ENCODE peak calls at places on chromosomes 5 and 9, in four cellular contexts. S, P, B and W are unnamed samples.

GRCh38 chr5:131672791-131673190 is 37.8 kb upstream of the RAPGEF6 start:
- DNase-seq in S (no peak), P (no peak), B (no peak), W (no peak)

GRCh38 chr5:133848306-133848924 is 120.0 kb downstream of the C5orf15 start:
- DNase-seq in S (no peak), P (no peak), B (no peak), W (no peak)

GRCh38 chr9:108756746-108757490 is 98.9 kb downstream of the ACTL7B start:
- DNase-seq in S (no peak), P (no peak), B (no peak), W (no peak)

GRCh38 chr9:114504341-114505186 is 709 bp downstream of the WHRN start:
- DNase-seq in S (peak), P (peak), B (peak), W (peak)

GRCh38 chr9:3760031-3760430 is 234.2 kb upstream of the RFX3 start:
- DNase-seq in S (peak), P (no peak), B (peak), W (no peak)

GRCh38 chr5:15008476-15008875 is 136.9 kb upstream of the ANKH start:
- DNase-seq in S (peak), P (peak), B (no peak), W (peak)

GRCh38 chr9:81626511-81626910 is 62.8 kb downstream of the TLE1 start:
- DNase-seq in S (no peak), P (no peak), B (no peak), W (no peak)

GRCh38 chr9:77440057-77440456 is 208.1 kb downstream of the GNA14 start:
- DNase-seq in S (no peak), P (no peak), B (no peak), W (no peak)

GRCh38 chr5:110639307-110639902 is 87.1 kb downstream of the TMEM232 start:
- DNase-seq in S (no peak), P (no peak), B (no peak), W (no peak)

GRCh38 chr9:16449331-16449730 is 421.1 kb downstream of the BNC2 start:
- DNase-seq in S (no peak), P (no peak), B (no peak), W (no peak)

GRCh38 chr5:96023518-96023917 is 61.9 kb upstream of the ELL2 start:
- DNase-seq in S (no peak), P (no peak), B (no peak), W (no peak)

GRCh38 chr5:177113566-177114424 is 19.8 kb upstream of the NSD1 start:
- DNase-seq in S (peak), P (peak), B (peak), W (no peak)
- TF ChIP-seq CTCF in S (peak), P (peak), B (peak), W (peak)

GRCh38 chr9:38068866-38069628 is at the start of gene SHB:
- DNase-seq in S (peak), P (peak), B (peak), W (no peak)

GRCh38 chr9:38067892-38068615 is 973 bp downstream of the SHB start:
- DNase-seq in S (no peak), P (peak), B (peak), W (no peak)

GRCh38 chr9:38066907-38067610 is 2.0 kb downstream of the SHB start:
- DNase-seq in S (no peak), P (peak), B (peak), W (no peak)

GRCh38 chr9:38067611-38067891 is 1.5 kb downstream of the SHB start:
- DNase-seq in S (no peak), P (peak), B (peak), W (no peak)

DNA sequence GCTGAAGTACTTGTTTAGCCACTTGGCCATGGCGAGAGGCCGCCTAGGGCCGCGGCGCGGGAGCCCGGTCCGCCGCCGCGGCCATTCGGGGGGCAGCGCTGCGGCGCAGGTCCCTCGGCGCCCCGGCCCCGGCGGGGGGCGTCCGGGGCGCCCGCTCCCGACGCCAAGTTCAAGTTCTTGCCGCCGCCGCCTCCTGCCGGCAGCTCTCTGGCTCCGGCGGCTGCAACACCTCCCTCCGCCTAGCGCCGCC is 486 bp downstream of the SHB start:
- DNase-seq in S (no peak), P (peak), B (peak), W (no peak)
- TF ChIP-seq CTCF in S (no peak), P (no peak), B (no peak), W (no peak)

GRCh38 chr5:92309336-92309991 is 926.3 kb upstream of the ARRDC3 start:
- DNase-seq in S (no peak), P (no peak), B (no peak), W (no peak)
- TF ChIP-seq CTCF in S (peak), P (peak), B (peak), W (peak)

DNA sequence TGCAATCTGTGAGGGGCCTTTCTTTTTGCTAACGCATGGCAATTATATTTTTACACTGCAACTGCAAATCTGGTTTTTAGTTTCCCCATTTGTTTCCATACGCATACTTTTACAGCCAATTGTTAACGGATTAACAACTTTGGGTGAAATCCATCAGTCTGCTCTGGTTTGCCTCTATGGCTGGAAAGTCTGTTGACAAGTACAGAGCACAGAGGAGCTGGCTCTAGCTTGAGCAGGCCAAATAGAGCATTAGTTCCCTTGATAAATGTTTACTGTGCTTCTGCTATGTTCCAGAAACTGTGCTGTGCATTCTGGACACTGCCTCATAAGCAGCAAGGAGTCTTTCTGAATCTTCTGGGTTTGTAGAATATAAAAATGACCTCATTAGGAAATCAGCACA is 400.4 kb upstream of the KIF2A start:
- DNase-seq in S (no peak), P (no peak), B (no peak), W (no peak)
- TF ChIP-seq CTCF in S (no peak), P (no peak), B (no peak), W (no peak)

GRCh38 chr5:1731091-1731639 is 68.5 kb downstream of the MRPL36 start:
- DNase-seq in S (no peak), P (no peak), B (no peak), W (no peak)

GRCh38 chr5:1730487-1730847 is 69.2 kb downstream of the MRPL36 start:
- DNase-seq in S (no peak), P (no peak), B (no peak), W (no peak)

GRCh38 chr5:1727571-1727970 is 72.1 kb downstream of the MRPL36 start:
- DNase-seq in S (no peak), P (peak), B (no peak), W (peak)

GRCh38 chr5:1728846-1729245 is 70.8 kb downstream of the MRPL36 start:
- DNase-seq in S (no peak), P (peak), B (no peak), W (peak)

DNA sequence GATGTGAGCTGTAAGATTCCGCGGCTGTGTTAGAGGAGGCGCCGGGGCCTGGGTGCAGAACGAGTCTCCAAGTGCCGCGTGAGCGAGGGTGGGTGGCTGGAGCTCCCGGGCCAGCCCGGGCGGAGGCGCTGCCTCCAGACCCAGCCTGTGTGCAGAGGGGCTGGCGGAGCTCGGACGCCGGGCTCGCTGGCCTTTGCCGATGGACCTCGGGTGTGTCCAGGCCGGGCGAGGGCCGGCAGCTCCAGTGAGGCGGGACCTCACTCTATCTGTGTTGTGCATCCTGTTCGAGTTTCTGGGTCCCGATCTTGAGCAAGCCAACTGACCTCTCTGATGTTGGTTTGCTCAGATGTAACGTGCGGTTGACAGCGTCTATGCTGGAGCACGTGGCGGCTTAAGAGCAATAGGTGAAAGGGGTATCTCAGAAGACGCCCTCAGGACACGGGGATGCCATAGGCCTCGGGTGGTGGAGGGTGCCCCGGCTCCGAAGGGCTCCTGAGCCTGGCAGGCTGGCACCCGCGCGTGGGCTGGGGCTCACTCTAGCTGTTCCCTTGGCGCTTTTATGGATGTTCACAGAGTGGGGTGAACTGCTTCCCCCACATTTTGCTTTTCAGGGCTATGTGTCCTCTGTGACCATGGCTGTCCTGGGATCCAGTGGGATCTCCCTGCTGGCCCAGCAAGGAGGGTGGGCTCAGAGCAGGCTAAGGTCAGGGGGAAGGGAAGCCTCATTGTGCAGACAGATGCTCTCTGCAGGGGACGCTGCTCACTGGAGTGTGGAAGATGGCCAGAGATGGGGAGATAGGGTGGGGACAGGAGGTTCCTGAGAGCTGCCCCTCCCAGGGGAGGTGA is 69.8 kb downstream of the MRPL36 start:
- DNase-seq in S (no peak), P (peak), B (no peak), W (peak)
- TF ChIP-seq CTCF in S (no peak), P (no peak), B (no peak), W (no peak)

GRCh38 chr5:56085205-56085604 is 90.4 kb upstream of the IL6ST start:
- DNase-seq in S (no peak), P (no peak), B (no peak), W (no peak)

GRCh38 chr5:56088967-56089829 is 94.4 kb upstream of the IL6ST start:
- DNase-seq in S (no peak), P (no peak), B (no peak), W (no peak)

GRCh38 chr5:56090793-56091460 is 96.2 kb upstream of the IL6ST start:
- DNase-seq in S (no peak), P (no peak), B (no peak), W (no peak)

GRCh38 chr5:56091664-56092063 is 96.9 kb upstream of the IL6ST start:
- DNase-seq in S (no peak), P (no peak), B (no peak), W (no peak)

GRCh38 chr5:56088431-56088949 is 93.7 kb upstream of the IL6ST start:
- DNase-seq in S (no peak), P (no peak), B (no peak), W (no peak)
- TF ChIP-seq CTCF in S (no peak), P (no peak), B (no peak), W (no peak)

GRCh38 chr9:14478175-14479165 is 164.5 kb upstream of the NFIB start:
- DNase-seq in S (no peak), P (no peak), B (no peak), W (no peak)
- TF ChIP-seq CTCF in S (no peak), P (no peak), B (no peak), W (peak)

GRCh38 chr5:72392326-72392733 is 72.2 kb downstream of the PTCD2 start:
- DNase-seq in S (no peak), P (no peak), B (no peak), W (no peak)

GRCh38 chr5:72397836-72398235 is 77.7 kb downstream of the PTCD2 start:
- DNase-seq in S (no peak), P (no peak), B (no peak), W (no peak)

GRCh38 chr5:72390836-72391235 is 70.7 kb downstream of the PTCD2 start:
- DNase-seq in S (no peak), P (no peak), B (no peak), W (no peak)

GRCh38 chr5:72394688-72395087 is 74.5 kb downstream of the PTCD2 start:
- DNase-seq in S (peak), P (no peak), B (no peak), W (no peak)
- TF ChIP-seq CTCF in S (peak), P (no peak), B (peak), W (peak)

DNA sequence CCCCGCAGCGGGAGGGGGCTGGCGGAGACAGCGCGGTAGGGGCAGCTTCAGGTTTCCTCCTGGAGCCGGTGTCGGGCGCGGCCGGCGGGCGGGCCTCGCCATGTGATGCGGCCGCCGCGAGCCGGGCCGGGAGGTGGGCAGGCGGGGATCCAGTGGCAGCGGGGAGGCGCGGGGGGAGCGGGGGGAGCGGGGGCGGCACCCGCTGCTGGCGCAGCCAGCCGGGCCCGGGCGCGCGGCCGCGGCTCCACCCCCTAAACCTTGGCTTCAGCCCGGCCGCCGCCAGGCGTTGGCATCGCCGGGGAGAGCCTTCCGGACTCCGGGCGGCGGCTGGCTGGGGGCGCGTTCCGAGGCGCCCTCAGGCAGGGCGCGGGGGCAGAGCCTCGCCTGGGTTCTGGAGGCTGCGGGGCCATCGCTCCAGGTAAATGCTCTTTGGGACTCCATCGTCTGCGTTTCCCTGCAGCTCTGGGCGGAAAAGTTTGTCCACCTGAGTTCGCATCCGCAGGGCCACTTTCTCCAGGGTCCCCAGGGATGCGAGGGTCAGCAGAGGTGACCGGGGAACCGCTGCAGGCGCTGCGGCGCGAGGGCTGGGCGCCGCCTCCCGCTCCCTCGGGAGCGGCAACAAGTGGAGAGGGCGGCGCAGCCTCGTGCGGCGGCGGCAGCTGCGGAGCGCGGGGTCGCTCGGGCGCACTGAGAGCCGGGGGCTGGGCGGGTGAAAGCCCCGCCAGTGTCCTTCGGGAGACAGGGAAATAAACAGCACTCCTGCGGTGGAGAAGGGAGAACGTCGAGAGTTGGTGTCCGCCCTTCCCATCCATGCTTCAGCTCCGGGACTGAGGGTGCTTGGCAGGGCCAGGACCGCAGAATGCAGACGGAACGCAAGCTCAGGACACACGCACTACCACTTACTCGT is at the start of gene ARHGEF28:
- DNase-seq in S (peak), P (peak), B (peak), W (no peak)
- TF ChIP-seq CTCF in S (no peak), P (no peak), B (no peak), W (peak)